ENCODE peak calls at places on chromosomes 4 and X, in seven cellular contexts. Y, G, R, U, J, C and F are unnamed samples. For H3K9me3, the result is how much of the 10 kb centered on the place peaks cover.

GRCh38 chrX:152884171-152884570 is 13.7 kb upstream of the ZNF185 start:
- DNase-seq in Y (no peak), G (peak), R (no peak), U (no peak), J (no peak), C (no peak), F (no peak)

GRCh38 chr4:89048906-89049601 is 7.9 kb downstream of the FAM13A start:
- DNase-seq in Y (no peak), G (no peak), R (no peak), U (no peak), J (no peak), C (no peak), F (no peak)

GRCh38 chr4:86036729-86037128 is 323.1 kb downstream of the MAPK10 start:
- DNase-seq in Y (no peak), G (no peak), R (no peak), U (no peak), J (no peak), C (peak), F (no peak)

GRCh38 chr4:23441670-23442069 is 448.2 kb downstream of the PPARGC1A start:
- DNase-seq in Y (no peak), G (no peak), R (no peak), U (no peak), J (no peak), C (no peak), F (no peak)

GRCh38 chr4:70613182-70613892 is 15.2 kb upstream of the ENAM start:
- DNase-seq in Y (no peak), G (no peak), R (no peak), U (peak), J (no peak), C (no peak), F (no peak)

GRCh38 chr4:38007645-38008044 is 47.4 kb downstream of the PTTG2 start:
- DNase-seq in Y (no peak), G (no peak), R (no peak), U (no peak), J (no peak), C (no peak), F (no peak)

GRCh38 chrX:13938053-13938765 is 91.5 kb downstream of the GEMIN8 start:
- DNase-seq in Y (peak), G (peak), R (no peak), U (peak), J (no peak), C (no peak), F (no peak)

GRCh38 chrX:139680356-139680755 is 27.6 kb downstream of the MCF2 start:
- DNase-seq in Y (no peak), G (no peak), R (no peak), U (no peak), J (no peak), C (peak), F (no peak)

GRCh38 chrX:16433021-16433420 is 216.9 kb upstream of the S100G start:
- DNase-seq in Y (no peak), G (no peak), R (no peak), U (no peak), J (peak), C (no peak), F (no peak)

GRCh38 chr4:186017801-186018200 is 51.2 kb upstream of the TLR3 start:
- DNase-seq in Y (no peak), G (no peak), R (no peak), U (no peak), J (no peak), C (no peak), F (no peak)

GRCh38 chr4:171017596-171017995 is 795.6 kb upstream of the GALNTL6 start:
- DNase-seq in Y (no peak), G (no peak), R (no peak), U (no peak), J (no peak), C (peak), F (no peak)

GRCh38 chr4:183350317-183351071 is 28.3 kb upstream of the CLDN24 start:
- DNase-seq in Y (no peak), G (peak), R (no peak), U (no peak), J (no peak), C (no peak), F (no peak)

GRCh38 chrX:126820700-126821420 is 1.3 kb downstream of the PRR32 start:
- DNase-seq in Y (no peak), G (peak), R (no peak), U (no peak), J (no peak), C (no peak), F (no peak)

GRCh38 chr4:8247047-8247930 is 22.3 kb upstream of the HTRA3 start:
- DNase-seq in Y (no peak), G (no peak), R (no peak), U (no peak), J (no peak), C (no peak), F (no peak)

GRCh38 chr4:152974732-152975614 is 38.9 kb downstream of the FHDC1 start:
- DNase-seq in Y (no peak), G (peak), R (no peak), U (no peak), J (no peak), C (no peak), F (no peak)

GRCh38 chr4:8846046-8846720 is 25.5 kb downstream of the HMX1 start:
- DNase-seq in Y (no peak), G (peak), R (no peak), U (peak), J (no peak), C (no peak), F (no peak)

GRCh38 chrX:129833153-129834004 is 10.3 kb downstream of the ZDHHC9 start:
- DNase-seq in Y (no peak), G (no peak), R (no peak), U (no peak), J (no peak), C (no peak), F (no peak)

GRCh38 chr4:157312702-157313101 is 92.2 kb downstream of the GRIA2 start:
- DNase-seq in Y (no peak), G (no peak), R (no peak), U (no peak), J (no peak), C (no peak), F (no peak)

GRCh38 chr4:82201805-82202636 is 171.8 kb downstream of the HNRNPD start:
- DNase-seq in Y (no peak), G (peak), R (peak), U (no peak), J (peak), C (peak), F (no peak)

GRCh38 chr4:24889991-24890390 is 22.9 kb downstream of the CCDC149 start:
- DNase-seq in Y (no peak), G (no peak), R (no peak), U (no peak), J (no peak), C (no peak), F (no peak)

GRCh38 chr4:44538534-44538933 is 89.9 kb upstream of the KCTD8 start:
- DNase-seq in Y (no peak), G (no peak), R (no peak), U (no peak), J (no peak), C (no peak), F (no peak)

GRCh38 chr4:100075056-100075455 is 115.2 kb downstream of the DDIT4L start:
- DNase-seq in Y (no peak), G (no peak), R (no peak), U (no peak), J (no peak), C (peak), F (no peak)

GRCh38 chrX:65668362-65669310 is 1.2 kb downstream of the MSN start:
- DNase-seq in Y (peak), G (peak), R (no peak), U (peak), J (peak), C (peak), F (peak)

GRCh38 chr4:22427676-22428075 is 88.2 kb downstream of the ADGRA3 start:
- DNase-seq in Y (no peak), G (no peak), R (no peak), U (no peak), J (no peak), C (no peak), F (no peak)

GRCh38 chrX:16023790-16024734 is 99.3 kb upstream of the GRPR start:
- DNase-seq in Y (no peak), G (no peak), R (no peak), U (no peak), J (no peak), C (peak), F (no peak)

GRCh38 chr4:139042981-139043460 is 27.4 kb downstream of the NOCT start:
- DNase-seq in Y (no peak), G (no peak), R (no peak), U (no peak), J (no peak), C (no peak), F (no peak)

GRCh38 chr4:87492617-87493016 is 36.6 kb downstream of the SPARCL1 start:
- DNase-seq in Y (no peak), G (no peak), R (no peak), U (no peak), J (no peak), C (no peak), F (no peak)

GRCh38 chrX:152638443-152638904 is 779 bp downstream of the GABRQ start:
- DNase-seq in Y (no peak), G (no peak), R (no peak), U (no peak), J (no peak), C (no peak), F (no peak)

GRCh38 chrX:1167466-1167865 is 45.0 kb downstream of the CRLF2 start:
- DNase-seq in Y (no peak), G (no peak), R (no peak), U (no peak), J (peak), C (no peak), F (no peak)

GRCh38 chr4:73653695-73654106 is 33.5 kb upstream of the RASSF6 start:
- DNase-seq in Y (no peak), G (no peak), R (no peak), U (no peak), J (peak), C (peak), F (no peak)

GRCh38 chr4:184268574-184269160 is 51.0 kb upstream of the ENPP6 start:
- DNase-seq in Y (no peak), G (peak), R (no peak), U (no peak), J (no peak), C (no peak), F (no peak)

GRCh38 chr4:185716008-185716976 is 95.7 kb downstream of the SORBS2 start:
- DNase-seq in Y (no peak), G (no peak), R (no peak), U (no peak), J (no peak), C (no peak), F (no peak)

GRCh38 chrX:21975242-21975641 is 34.7 kb downstream of the SMS start:
- DNase-seq in Y (no peak), G (no peak), R (no peak), U (no peak), J (no peak), C (no peak), F (no peak)

GRCh38 chrX:21975827-21976226 is 35.3 kb downstream of the SMS start:
- DNase-seq in Y (no peak), G (no peak), R (no peak), U (no peak), J (no peak), C (peak), F (no peak)

GRCh38 chrX:21974011-21974385 is 33.5 kb downstream of the SMS start:
- DNase-seq in Y (no peak), G (no peak), R (no peak), U (no peak), J (peak), C (peak), F (no peak)

GRCh38 chrX:21982311-21982710 is 41.8 kb downstream of the SMS start:
- DNase-seq in Y (no peak), G (no peak), R (no peak), U (no peak), J (no peak), C (no peak), F (no peak)

DNA sequence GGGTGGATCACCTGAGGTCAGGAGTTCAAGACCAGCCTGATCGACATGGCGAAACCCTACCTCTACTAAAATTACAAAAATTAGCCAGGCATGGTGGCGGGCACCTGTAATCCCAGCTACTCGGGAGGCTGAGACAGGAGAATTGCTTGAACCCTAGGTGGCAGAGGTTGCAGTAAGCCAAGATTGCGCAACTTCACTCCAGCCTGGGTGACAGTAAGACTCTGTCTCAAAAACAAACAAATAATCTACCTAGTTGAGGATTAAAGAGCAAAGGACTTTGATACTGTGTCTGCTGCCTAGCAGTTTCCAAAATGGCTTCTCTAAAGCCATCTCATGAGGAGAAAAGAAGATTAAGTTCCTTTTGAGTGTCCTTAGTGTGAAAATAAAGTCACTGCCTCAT is 37.8 kb downstream of the SMS start:
- DNase-seq in Y (no peak), G (no peak), R (no peak), U (no peak), J (no peak), C (no peak), F (no peak)
- H3K9me3 ChIP-seq in Y (under half), G (under half), R (under half), U (under half), J (under half), C (under half), F (under half)

GRCh38 chr4:112358415-112358814 is 61.2 kb downstream of the ALPK1 start:
- DNase-seq in Y (no peak), G (no peak), R (no peak), U (no peak), J (no peak), C (no peak), F (no peak)
- H3K9me3 ChIP-seq in Y (under half), G (under half), R (under half), U (under half), J (under half), C (under half), F (under half)

GRCh38 chr4:35252866-35253265 is 991.4 kb downstream of the ARAP2 start:
- DNase-seq in Y (no peak), G (no peak), R (no peak), U (no peak), J (no peak), C (no peak), F (no peak)

GRCh38 chr4:35252071-35252470 is 992.2 kb downstream of the ARAP2 start:
- DNase-seq in Y (no peak), G (no peak), R (no peak), U (no peak), J (no peak), C (no peak), F (no peak)

GRCh38 chr4:35253331-35253730 is 991.0 kb downstream of the ARAP2 start:
- DNase-seq in Y (no peak), G (no peak), R (no peak), U (no peak), J (no peak), C (no peak), F (no peak)

GRCh38 chr4:35247047-35247446 is 997.3 kb downstream of the ARAP2 start:
- DNase-seq in Y (no peak), G (no peak), R (no peak), U (no peak), J (no peak), C (no peak), F (no peak)

DNA sequence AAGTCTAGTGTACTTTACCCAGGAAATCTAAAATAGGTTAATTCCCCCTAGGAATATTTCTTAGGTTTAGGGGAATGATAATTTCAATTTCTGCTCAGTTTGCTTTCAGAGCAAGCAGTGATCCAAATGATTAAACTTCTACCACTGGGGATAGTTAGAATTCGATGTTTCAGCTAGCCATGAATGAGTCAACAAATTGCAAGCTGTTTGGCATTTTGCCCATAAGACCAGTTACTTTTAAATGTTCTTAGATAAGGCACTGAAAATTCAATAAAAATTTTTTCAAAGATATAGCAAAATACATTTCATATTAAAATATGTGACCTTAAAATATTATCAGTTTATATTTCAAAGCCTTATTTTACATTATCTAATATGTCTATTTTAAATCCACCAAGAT is 993.5 kb downstream of the ARAP2 start:
- DNase-seq in Y (no peak), G (no peak), R (no peak), U (no peak), J (no peak), C (no peak), F (no peak)
- H3K9me3 ChIP-seq in Y (under half), G (under half), R (under half), U (under half), J (under half), C (under half), F (under half)

GRCh38 chr4:80680934-80681333 is 345.4 kb downstream of the CFAP299 start:
- DNase-seq in Y (no peak), G (no peak), R (no peak), U (no peak), J (no peak), C (no peak), F (no peak)
- H3K9me3 ChIP-seq in Y (under half), G (under half), R (under half), U (under half), J (under half), C (under half), F (under half)

DNA sequence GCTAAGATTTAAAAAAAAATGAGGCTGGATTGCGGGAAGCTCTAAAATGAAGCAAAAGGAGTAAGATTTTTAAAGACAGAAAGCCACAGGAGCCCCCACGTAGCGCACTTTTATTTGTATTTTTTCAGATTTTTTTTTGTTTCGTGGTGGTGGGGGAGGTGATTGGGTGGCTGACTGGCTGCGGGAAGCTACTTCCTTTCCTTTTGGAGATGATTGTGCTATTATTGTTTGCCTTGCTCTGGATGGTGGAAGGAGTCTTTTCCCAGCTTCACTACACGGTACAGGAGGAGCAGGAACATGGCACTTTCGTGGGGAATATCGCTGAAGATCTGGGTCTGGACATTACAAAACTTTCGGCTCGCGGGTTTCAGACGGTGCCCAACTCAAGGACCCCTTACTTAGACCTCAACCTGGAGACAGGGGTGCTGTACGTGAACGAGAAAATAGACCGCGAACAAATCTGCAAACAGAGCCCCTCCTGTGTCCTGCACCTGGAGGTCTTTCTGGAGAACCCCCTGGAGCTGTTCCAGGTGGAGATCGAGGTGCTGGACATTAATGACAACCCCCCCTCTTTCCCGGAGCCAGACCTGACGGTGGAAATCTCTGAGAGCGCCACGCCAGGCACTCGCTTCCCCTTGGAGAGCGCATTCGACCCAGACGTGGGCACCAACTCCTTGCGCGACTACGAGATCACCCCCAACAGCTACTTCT is 993 bp downstream of the PCDH10 start:
- DNase-seq in Y (peak), G (peak), R (no peak), U (no peak), J (no peak), C (no peak), F (no peak)
- H3K9me3 ChIP-seq in Y (under half), G (under half), R (under half), U (under half), J (under half), C (under half), F (under half)

DNA sequence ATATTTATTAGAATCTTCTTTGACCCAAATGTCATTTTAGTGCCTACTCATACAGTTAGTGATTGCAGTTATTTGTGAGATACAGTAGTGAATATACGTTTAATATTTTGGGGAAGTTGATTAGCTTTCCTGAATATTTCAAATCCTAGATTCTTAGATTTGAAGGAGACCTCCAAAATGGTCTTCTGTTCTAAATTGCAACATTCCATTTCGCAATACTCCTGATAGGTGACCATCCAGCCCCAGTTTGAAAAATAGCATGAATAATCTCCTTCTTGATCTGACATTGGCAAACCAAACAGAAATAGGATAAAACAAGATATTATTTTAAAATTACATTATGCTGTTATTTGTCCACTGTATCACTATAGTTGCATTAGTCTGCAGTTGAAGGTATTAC is 505.6 kb downstream of the GRID2 start:
- DNase-seq in Y (no peak), G (no peak), R (no peak), U (no peak), J (no peak), C (no peak), F (no peak)
- H3K9me3 ChIP-seq in Y (under half), G (under half), R (under half), U (under half), J (under half), C (under half), F (under half)

GRCh38 chr4:98352403-98352802 is 91.2 kb downstream of the RAP1GDS1 start:
- DNase-seq in Y (no peak), G (no peak), R (no peak), U (no peak), J (no peak), C (no peak), F (no peak)
- H3K9me3 ChIP-seq in Y (under half), G (under half), R (under half), U (under half), J (under half), C (under half), F (under half)

GRCh38 chr4:190018201-190018920 is 8.7 kb downstream of the FRG2 start:
- DNase-seq in Y (no peak), G (no peak), R (no peak), U (no peak), J (no peak), C (no peak), F (no peak)
- H3K9me3 ChIP-seq in Y (under half), G (under half), R (under half), U (under half), J (under half), C (under half), F (under half)